ENCODE peak calls at places on chromosomes 13 and 19, in six cellular contexts. One of them, this sample, is unnamed.

GRCh38 chr19:45311640-45312039 is 11.0 kb downstream of the CKM start:
- DNase-seq in astrocyte: no peak
- DNase-seq in DND-41: no peak
- DNase-seq in neural progenitor cell: no peak
- DNase-seq in IMR-90: no peak
- DNase-seq in GM12878: no peak
- DNase-seq in this sample: no peak

GRCh38 chr13:31595568-31595967 is 143.8 kb upstream of the RXFP2 start:
- DNase-seq in neural progenitor cell: no peak
- DNase-seq in DND-41: no peak
- DNase-seq in IMR-90: no peak
- DNase-seq in GM12878: no peak
- DNase-seq in astrocyte: no peak
- DNase-seq in this sample: no peak

GRCh38 chr13:43908156-43909126 is 28.7 kb downstream of the LACC1 start:
- DNase-seq in IMR-90: peak
- DNase-seq in astrocyte: peak
- DNase-seq in neural progenitor cell: peak
- DNase-seq in DND-41: peak
- DNase-seq in GM12878: no peak
- DNase-seq in this sample: peak

GRCh38 chr19:37654833-37655688 is at the start of gene ZFP30:
- DNase-seq in neural progenitor cell: peak
- DNase-seq in astrocyte: peak
- DNase-seq in GM12878: peak
- DNase-seq in IMR-90: peak
- DNase-seq in DND-41: peak
- DNase-seq in this sample: peak

GRCh38 chr13:35771898-35772297 is 295.4 kb upstream of the MAB21L1 start:
- DNase-seq in neural progenitor cell: peak
- DNase-seq in astrocyte: peak
- DNase-seq in GM12878: no peak
- DNase-seq in DND-41: no peak
- DNase-seq in IMR-90: peak
- DNase-seq in this sample: no peak

GRCh38 chr13:111316161-111316730 is 4.2 kb upstream of the TEX29 start:
- DNase-seq in GM12878: no peak
- DNase-seq in neural progenitor cell: no peak
- DNase-seq in DND-41: no peak
- DNase-seq in astrocyte: no peak
- DNase-seq in IMR-90: no peak
- DNase-seq in this sample: peak

GRCh38 chr13:107216046-107216715 is 648.2 kb upstream of the ARGLU1 start:
- DNase-seq in neural progenitor cell: peak
- DNase-seq in astrocyte: no peak
- DNase-seq in DND-41: no peak
- DNase-seq in IMR-90: no peak
- DNase-seq in GM12878: no peak
- DNase-seq in this sample: no peak

GRCh38 chr19:49881672-49882394 is 4.3 kb downstream of the TBC1D17 start:
- DNase-seq in neural progenitor cell: peak
- DNase-seq in GM12878: no peak
- DNase-seq in IMR-90: no peak
- DNase-seq in astrocyte: no peak
- DNase-seq in DND-41: no peak
- DNase-seq in this sample: no peak

GRCh38 chr13:113669871-113670341 is 2.9 kb downstream of the GRK1 start:
- DNase-seq in GM12878: no peak
- DNase-seq in DND-41: no peak
- DNase-seq in IMR-90: no peak
- DNase-seq in astrocyte: no peak
- DNase-seq in neural progenitor cell: no peak
- DNase-seq in this sample: no peak

GRCh38 chr13:37685206-37685605 is 86.6 kb upstream of the POSTN start:
- DNase-seq in astrocyte: peak
- DNase-seq in neural progenitor cell: no peak
- DNase-seq in GM12878: no peak
- DNase-seq in IMR-90: peak
- DNase-seq in DND-41: no peak
- DNase-seq in this sample: peak

GRCh38 chr13:114096811-114097503 is 35.5 kb downstream of the RASA3 start:
- DNase-seq in GM12878: no peak
- DNase-seq in neural progenitor cell: no peak
- DNase-seq in DND-41: no peak
- DNase-seq in astrocyte: no peak
- DNase-seq in IMR-90: no peak
- DNase-seq in this sample: no peak

GRCh38 chr19:2683430-2683995 is 19.0 kb downstream of the GNG7 start:
- DNase-seq in GM12878: no peak
- DNase-seq in DND-41: no peak
- DNase-seq in neural progenitor cell: no peak
- DNase-seq in astrocyte: no peak
- DNase-seq in IMR-90: no peak
- DNase-seq in this sample: no peak

GRCh38 chr19:47123406-47123805 is 7.2 kb upstream of the SAE1 start:
- DNase-seq in astrocyte: no peak
- DNase-seq in IMR-90: no peak
- DNase-seq in GM12878: no peak
- DNase-seq in neural progenitor cell: no peak
- DNase-seq in DND-41: no peak
- DNase-seq in this sample: no peak

GRCh38 chr19:58471736-58472135 is 4.4 kb upstream of the ZNF446 start:
- DNase-seq in DND-41: no peak
- DNase-seq in GM12878: no peak
- DNase-seq in astrocyte: no peak
- DNase-seq in neural progenitor cell: no peak
- DNase-seq in IMR-90: no peak
- DNase-seq in this sample: no peak

GRCh38 chr19:5539431-5539833 is 28.3 kb downstream of the TINCR start:
- DNase-seq in GM12878: no peak
- DNase-seq in IMR-90: no peak
- DNase-seq in DND-41: no peak
- DNase-seq in astrocyte: no peak
- DNase-seq in neural progenitor cell: peak
- DNase-seq in this sample: no peak

GRCh38 chr19:17237747-17238706 is 7.7 kb downstream of the NR2F6 start:
- DNase-seq in GM12878: no peak
- DNase-seq in DND-41: no peak
- DNase-seq in astrocyte: no peak
- DNase-seq in IMR-90: no peak
- DNase-seq in neural progenitor cell: no peak
- DNase-seq in this sample: no peak

GRCh38 chr13:112840472-112841302 is 128.3 kb upstream of the MCF2L start:
- DNase-seq in DND-41: no peak
- DNase-seq in neural progenitor cell: no peak
- DNase-seq in IMR-90: no peak
- DNase-seq in GM12878: no peak
- DNase-seq in astrocyte: no peak
- DNase-seq in this sample: no peak

GRCh38 chr13:111589992-111590391 is 269.6 kb downstream of the TEX29 start:
- DNase-seq in astrocyte: no peak
- DNase-seq in DND-41: no peak
- DNase-seq in IMR-90: no peak
- DNase-seq in GM12878: no peak
- DNase-seq in neural progenitor cell: no peak
- DNase-seq in this sample: no peak

GRCh38 chr13:40940841-40941240 is 78.3 kb downstream of the ELF1 start:
- DNase-seq in DND-41: no peak
- DNase-seq in astrocyte: no peak
- DNase-seq in GM12878: no peak
- DNase-seq in neural progenitor cell: no peak
- DNase-seq in IMR-90: no peak
- DNase-seq in this sample: no peak

GRCh38 chr13:26605845-26606244 is 48.4 kb downstream of the WASF3 start:
- DNase-seq in DND-41: no peak
- DNase-seq in GM12878: no peak
- DNase-seq in IMR-90: no peak
- DNase-seq in neural progenitor cell: peak
- DNase-seq in astrocyte: no peak
- DNase-seq in this sample: no peak

GRCh38 chr13:110014719-110015118 is 228.3 kb upstream of the IRS2 start:
- DNase-seq in neural progenitor cell: no peak
- DNase-seq in IMR-90: no peak
- DNase-seq in astrocyte: no peak
- DNase-seq in DND-41: no peak
- DNase-seq in GM12878: no peak
- DNase-seq in this sample: no peak

GRCh38 chr19:37654525-37654832 is 786 bp downstream of the ZFP30 start:
- DNase-seq in GM12878: no peak
- DNase-seq in astrocyte: peak
- DNase-seq in DND-41: no peak
- DNase-seq in IMR-90: peak
- DNase-seq in neural progenitor cell: peak
- DNase-seq in this sample: peak

GRCh38 chr13:78131811-78132210 is 213.2 kb upstream of the EDNRB start:
- DNase-seq in GM12878: no peak
- DNase-seq in DND-41: no peak
- DNase-seq in astrocyte: no peak
- DNase-seq in IMR-90: peak
- DNase-seq in neural progenitor cell: no peak
- DNase-seq in this sample: peak

GRCh38 chr19:17431417-17431816 is 11.6 kb downstream of the MVB12A start:
- DNase-seq in astrocyte: no peak
- DNase-seq in neural progenitor cell: no peak
- DNase-seq in IMR-90: no peak
- DNase-seq in GM12878: no peak
- DNase-seq in DND-41: no peak
- DNase-seq in this sample: no peak

GRCh38 chr19:19820774-19821315 is 705 bp downstream of the ZNF506 start:
- DNase-seq in astrocyte: no peak
- DNase-seq in neural progenitor cell: no peak
- DNase-seq in DND-41: peak
- DNase-seq in GM12878: no peak
- DNase-seq in IMR-90: no peak
- DNase-seq in this sample: no peak

GRCh38 chr13:113599396-113599795 is 14.8 kb downstream of the TFDP1 start:
- DNase-seq in IMR-90: no peak
- DNase-seq in GM12878: no peak
- DNase-seq in astrocyte: no peak
- DNase-seq in neural progenitor cell: no peak
- DNase-seq in DND-41: no peak
- DNase-seq in this sample: no peak

GRCh38 chr13:22086593-22086992 is 415.7 kb downstream of the FGF9 start:
- DNase-seq in GM12878: no peak
- DNase-seq in IMR-90: peak
- DNase-seq in astrocyte: no peak
- DNase-seq in neural progenitor cell: no peak
- DNase-seq in DND-41: no peak
- DNase-seq in this sample: no peak
- H3K9ac ChIP-seq in GM12878: no peak
- H3K9ac ChIP-seq in IMR-90: no peak
- H3K9ac ChIP-seq in astrocyte: no peak
- H3K9ac ChIP-seq in neural progenitor cell: no peak
- H3K9ac ChIP-seq in DND-41: no peak
- H3K9ac ChIP-seq in this sample: no peak

GRCh38 chr19:52335768-52336116 is 301 bp upstream of the ZNF610 start:
- DNase-seq in IMR-90: no peak
- DNase-seq in neural progenitor cell: no peak
- DNase-seq in GM12878: no peak
- DNase-seq in astrocyte: no peak
- DNase-seq in DND-41: no peak
- DNase-seq in this sample: no peak

GRCh38 chr19:52331757-52332156 is 4.3 kb upstream of the ZNF610 start:
- DNase-seq in IMR-90: no peak
- DNase-seq in GM12878: no peak
- DNase-seq in astrocyte: peak
- DNase-seq in neural progenitor cell: no peak
- DNase-seq in DND-41: no peak
- DNase-seq in this sample: no peak

GRCh38 chr19:52336117-52336811 is at the start of gene ZNF610:
- DNase-seq in neural progenitor cell: peak
- DNase-seq in DND-41: peak
- DNase-seq in IMR-90: peak
- DNase-seq in GM12878: peak
- DNase-seq in astrocyte: peak
- DNase-seq in this sample: peak

DNA sequence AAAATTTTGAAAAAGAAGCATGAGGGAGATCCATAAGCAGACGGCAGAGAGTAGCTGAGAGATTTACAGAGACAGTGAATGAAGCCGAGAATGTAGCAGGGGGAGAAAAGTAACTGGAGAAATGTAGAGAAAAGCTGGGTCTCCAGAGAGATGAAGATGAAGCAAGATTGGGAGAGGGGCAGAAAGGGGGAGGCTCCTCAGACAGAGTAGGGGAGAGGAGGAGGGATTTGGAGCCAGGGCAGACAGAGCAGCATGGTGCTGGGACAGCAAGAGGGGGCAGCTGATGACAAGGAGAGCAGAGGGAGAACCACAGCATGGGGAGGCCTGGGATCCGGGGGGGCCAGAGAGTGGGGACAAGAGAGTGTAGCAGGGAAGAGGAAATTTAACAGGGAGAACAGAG is 933 bp downstream of the ZNF610 start:
- DNase-seq in DND-41: peak
- DNase-seq in astrocyte: peak
- DNase-seq in GM12878: no peak
- DNase-seq in neural progenitor cell: peak
- DNase-seq in IMR-90: peak
- DNase-seq in this sample: no peak
- H3K9ac ChIP-seq in DND-41: peak
- H3K9ac ChIP-seq in astrocyte: peak
- H3K9ac ChIP-seq in GM12878: peak
- H3K9ac ChIP-seq in neural progenitor cell: peak
- H3K9ac ChIP-seq in IMR-90: peak
- H3K9ac ChIP-seq in this sample: peak

DNA sequence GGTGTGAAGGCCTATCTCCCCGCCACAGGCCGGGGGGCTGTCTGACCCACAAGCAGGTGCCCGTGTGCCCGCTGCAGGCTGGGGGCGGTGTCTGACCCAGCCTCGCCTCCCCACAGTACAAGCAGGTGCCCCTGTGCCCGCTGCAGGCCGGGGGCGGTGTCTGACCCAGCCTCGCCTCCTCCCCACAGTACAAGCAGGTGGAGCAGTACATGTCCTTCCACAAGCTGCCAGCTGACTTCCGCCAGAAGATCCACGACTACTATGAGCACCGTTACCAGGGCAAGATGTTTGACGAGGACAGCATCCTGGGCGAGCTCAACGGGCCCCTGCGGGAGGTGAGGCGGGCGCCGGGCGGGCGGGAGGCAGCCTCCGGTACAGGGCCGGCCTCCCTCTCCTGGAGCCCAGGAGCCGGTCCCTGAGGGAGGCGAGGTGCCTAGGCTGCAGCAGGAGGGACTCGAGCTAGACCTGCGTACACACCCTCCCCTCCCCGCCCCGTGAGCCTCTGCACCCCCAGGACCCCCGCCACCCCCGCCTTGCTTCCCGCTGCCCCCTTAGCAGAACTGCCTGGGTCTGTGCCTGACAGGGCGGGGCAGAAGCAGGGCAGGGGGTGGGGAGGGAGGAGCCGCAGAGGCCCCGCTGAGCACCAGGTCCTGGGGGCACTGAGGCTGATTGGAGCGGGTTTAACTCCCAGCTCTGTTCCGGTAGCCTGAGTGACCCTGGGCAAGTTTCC is 20.6 kb downstream of the HCN2 start:
- DNase-seq in GM12878: no peak
- DNase-seq in IMR-90: no peak
- DNase-seq in DND-41: peak
- DNase-seq in astrocyte: no peak
- DNase-seq in neural progenitor cell: no peak
- DNase-seq in this sample: no peak
- H3K9ac ChIP-seq in GM12878: peak
- H3K9ac ChIP-seq in IMR-90: no peak
- H3K9ac ChIP-seq in DND-41: peak
- H3K9ac ChIP-seq in astrocyte: peak
- H3K9ac ChIP-seq in neural progenitor cell: no peak
- H3K9ac ChIP-seq in this sample: no peak

GRCh38 chr19:55554749-55555152 is 9.4 kb upstream of the SBK3 start:
- DNase-seq in IMR-90: no peak
- DNase-seq in DND-41: no peak
- DNase-seq in neural progenitor cell: peak
- DNase-seq in GM12878: no peak
- DNase-seq in astrocyte: no peak
- DNase-seq in this sample: no peak
- H3K9ac ChIP-seq in IMR-90: no peak
- H3K9ac ChIP-seq in DND-41: no peak
- H3K9ac ChIP-seq in neural progenitor cell: no peak
- H3K9ac ChIP-seq in GM12878: no peak
- H3K9ac ChIP-seq in astrocyte: no peak
- H3K9ac ChIP-seq in this sample: no peak

This sample was measured in endothelial cell of umbilical vein.